ENCODE peak calls at places on chromosomes 16 and 17, in five cellular contexts. L is NCI-H345, U is retina, X is adrenal gland, K is nephron progenitor cell. O is an unnamed sample.

GRCh38 chr16:70294385-70295029 is 4.5 kb upstream of the DDX19B start:
- DNase-seq in L (no peak), U (no peak), X (no peak), K (no peak), O (no peak)

GRCh38 chr16:53768593-53768992 is 64.6 kb downstream of the FTO start:
- DNase-seq in L (no peak), U (no peak), X (no peak), K (no peak), O (no peak)

GRCh38 chr16:72753883-72754282 is 294.0 kb downstream of the ZFHX3 start:
- DNase-seq in L (no peak), U (no peak), X (no peak), K (no peak), O (no peak)

GRCh38 chr17:78291944-78292910 is 60.8 kb downstream of the TMEM235 start:
- DNase-seq in L (no peak), U (no peak), X (no peak), K (no peak), O (no peak)

GRCh38 chr17:7551396-7551795 is 2.5 kb downstream of the TNFSF12 start:
- DNase-seq in L (no peak), U (no peak), X (no peak), K (no peak), O (no peak)

GRCh38 chr17:20012137-20012536 is 3.0 kb downstream of the SPECC1 start:
- DNase-seq in L (no peak), U (no peak), X (no peak), K (no peak), O (no peak)

GRCh38 chr17:43028221-43028861 is 3.3 kb downstream of the RND2 start:
- DNase-seq in L (no peak), U (no peak), X (no peak), K (no peak), O (no peak)

GRCh38 chr17:75504347-75505151 is 10.8 kb downstream of the CASKIN2 start:
- DNase-seq in L (no peak), U (no peak), X (peak; percentile 59), K (no peak), O (peak; percentile 54)

GRCh38 chr17:1830288-1830687 is 483 bp downstream of the RPA1 start:
- DNase-seq in L (peak; percentile 12), U (peak; percentile 45), X (no peak), K (no peak), O (no peak)

GRCh38 chr16:77599793-77600415 is 122.4 kb upstream of the NUDT7 start:
- DNase-seq in L (no peak), U (no peak), X (peak; percentile 46), K (peak; percentile 16), O (peak; percentile 67)

GRCh38 chr17:69717819-69718218 is 303.3 kb downstream of the MAP2K6 start:
- DNase-seq in L (no peak), U (no peak), X (no peak), K (no peak), O (no peak)

GRCh38 chr17:30217746-30218245 is 17.7 kb downstream of the SLC6A4 start:
- DNase-seq in L (no peak), U (no peak), X (no peak), K (no peak), O (no peak)

GRCh38 chr16:13138528-13138927 is 237.1 kb downstream of the SHISA9 start:
- DNase-seq in L (no peak), U (no peak), X (no peak), K (no peak), O (no peak)

GRCh38 chr16:1054660-1055556 is 17.6 kb upstream of the SSTR5 start:
- DNase-seq in L (peak; percentile 16), U (peak; percentile 86), X (peak; percentile 76), K (peak; percentile 86), O (peak; percentile 89)

GRCh38 chr17:75406222-75406615 is 741 bp upstream of the GRB2 start:
- DNase-seq in L (peak; percentile 28), U (peak; percentile 9), X (no peak), K (no peak), O (no peak)